ENCODE peak calls at places on chromosome 12, in five cellular contexts. P is lower lobe of right lung, F is pancreas, T is AG09309, W is NCI-H1092. M is an unnamed sample.

GRCh38 chr12:132294121-132295034 is 35.0 kb downstream of the GALNT9 start:
- DNase-seq in T (no peak), P (peak; percentile 27), W (no peak), F (no peak), M (no peak)

GRCh38 chr12:80780746-80781145 is 64.0 kb downstream of the MYF5 start:
- DNase-seq in W (no peak), T (no peak), P (no peak), F (no peak), M (no peak)

GRCh38 chr12:5072326-5072725 is 28.6 kb downstream of the KCNA5 start:
- DNase-seq in F (no peak), T (no peak), P (no peak), W (no peak), M (no peak)

GRCh38 chr12:130127527-130127908 is 34.7 kb upstream of the FZD10 start:
- DNase-seq in F (no peak), W (no peak), T (no peak), P (no peak), M (no peak)

GRCh38 chr12:74889563-74890236 is 319.9 kb downstream of the KCNC2 start:
- DNase-seq in P (no peak), F (no peak), W (no peak), T (no peak), M (no peak)

GRCh38 chr12:5177096-5177495 is 133.4 kb downstream of the KCNA5 start:
- DNase-seq in T (no peak), P (no peak), F (no peak), W (no peak), M (no peak)

GRCh38 chr12:70744133-70744532 is 106.9 kb upstream of the PTPRB start:
- DNase-seq in P (no peak), W (no peak), F (no peak), T (no peak), M (no peak)

GRCh38 chr12:98606367-98606985 is 13.0 kb downstream of the SLC25A3 start:
- DNase-seq in F (no peak), T (no peak), W (no peak), P (no peak), M (no peak)

GRCh38 chr12:93569301-93569655 is 3.2 kb upstream of the SOCS2 start:
- DNase-seq in P (no peak), F (no peak), W (no peak), T (no peak), M (no peak)

GRCh38 chr12:130102266-130102665 is 60.0 kb upstream of the FZD10 start:
- DNase-seq in W (no peak), T (no peak), F (no peak), P (no peak), M (no peak)

GRCh38 chr12:105748806-105749600 is 389.8 kb downstream of the NUAK1 start:
- DNase-seq in P (no peak), T (no peak), W (no peak), F (no peak), M (no peak)

GRCh38 chr12:88578274-88578673 is 2.0 kb downstream of the KITLG start:
- DNase-seq in F (no peak), P (no peak), W (no peak), T (no peak), M (no peak)

GRCh38 chr12:119829439-119829838 is 47.7 kb downstream of the CIT start:
- DNase-seq in P (no peak), T (no peak), F (no peak), W (no peak), M (peak; percentile 12)

GRCh38 chr12:118402251-118402650 is 25.9 kb downstream of the SUDS3 start:
- DNase-seq in T (peak; percentile 57), F (no peak), P (no peak), W (no peak), M (no peak)

GRCh38 chr12:122244565-122245371 is 18.9 kb upstream of the DIABLO start:
- DNase-seq in F (no peak), T (no peak), W (no peak), P (no peak), M (no peak)

GRCh38 chr12:52414936-52415335 is 8.8 kb upstream of the KRT82 start:
- DNase-seq in F (no peak), P (no peak), T (no peak), W (no peak), M (no peak)

GRCh38 chr12:131882804-131883520 is 11.5 kb upstream of the ULK1 start:
- DNase-seq in P (no peak), F (no peak), W (no peak), T (no peak), M (no peak)

GRCh38 chr12:94266796-94267529 is 118.6 kb downstream of the PLXNC1 start:
- DNase-seq in T (peak; percentile 88), W (no peak), F (no peak), P (no peak), M (no peak)

GRCh38 chr12:41527529-41528116 is 339.5 kb downstream of the PDZRN4 start:
- DNase-seq in P (no peak), F (no peak), W (no peak), T (no peak), M (no peak)

GRCh38 chr12:24921251-24922038 is 27.5 kb downstream of the BCAT1 start:
- DNase-seq in T (no peak), W (no peak), P (no peak), F (no peak), M (no peak)

GRCh38 chr12:99271071-99271470 is 376.5 kb upstream of the GARIN6 start:
- DNase-seq in T (no peak), P (no peak), W (no peak), F (no peak), M (no peak)

GRCh38 chr12:53950441-53950781 is 4.3 kb upstream of the HOXC12 start:
- DNase-seq in P (no peak), T (no peak), F (no peak), W (no peak), M (no peak)

GRCh38 chr12:47742253-47742825 is 16.3 kb downstream of the RAPGEF3 start:
- DNase-seq in T (no peak), P (peak; percentile 74), W (no peak), F (no peak), M (no peak)

GRCh38 chr12:27965411-27965810 is 7.1 kb downstream of the PTHLH start:
- DNase-seq in F (no peak), W (no peak), T (no peak), P (no peak), M (no peak)

GRCh38 chr12:51156366-51156765 is 16.6 kb downstream of the TFCP2 start:
- DNase-seq in F (no peak), P (no peak), W (no peak), T (no peak), M (no peak)

GRCh38 chr12:118274066-118274465 is 98.6 kb downstream of the TAOK3 start:
- DNase-seq in W (no peak), P (no peak), T (no peak), F (no peak), M (peak; percentile 13)

M was measured in GM06990.